ENCODE peak calls at places on chromosomes 7 and 10, in nine cellular contexts. H, V, Y, S, N, K, O, R and U are unnamed samples. For H3K4me1, the result is how much of the 10 kb centered on the place peaks cover.

GRCh38 chr7:127891854-127892438 is 139.3 kb downstream of the LRRC4 start:
- DNase-seq in Y (no peak), R (no peak), O (no peak), S (no peak), H (no peak), N (no peak), K (no peak), V (no peak), U (no peak)

GRCh38 chr10:5616046-5616445 is 50.3 kb downstream of the ASB13 start:
- DNase-seq in O (no peak), N (no peak), V (no peak), S (no peak), H (no peak), K (no peak), Y (no peak), R (no peak), U (no peak)

GRCh38 chr7:131372554-131372953 is 44.9 kb downstream of the MKLN1 start:
- DNase-seq in Y (no peak), S (no peak), O (no peak), H (no peak), R (peak), K (no peak), N (no peak), V (no peak), U (no peak)

GRCh38 chr10:104080762-104081161 is 4.9 kb downstream of the COL17A1 start:
- DNase-seq in H (no peak), V (peak), R (peak), N (no peak), S (no peak), O (no peak), K (no peak), Y (no peak), U (no peak)

GRCh38 chr7:102982235-102982634 is 69.4 kb downstream of the LRRC17 start:
- DNase-seq in N (no peak), Y (no peak), O (no peak), S (no peak), H (no peak), V (no peak), R (no peak), K (no peak), U (no peak)

GRCh38 chr7:79353720-79354468 is 99.6 kb downstream of the MAGI2 start:
- DNase-seq in Y (peak), O (no peak), H (no peak), R (no peak), V (no peak), S (no peak), K (no peak), N (no peak), U (no peak)

GRCh38 chr7:18330563-18330962 is 165.0 kb upstream of the HDAC9 start:
- DNase-seq in H (no peak), R (no peak), N (no peak), V (no peak), S (no peak), O (no peak), K (no peak), Y (no peak), U (no peak)

GRCh38 chr7:69204936-69205335 is 393.3 kb upstream of the AUTS2 start:
- DNase-seq in R (no peak), K (no peak), N (no peak), S (no peak), H (no peak), V (no peak), O (no peak), Y (no peak), U (no peak)

GRCh38 chr10:120824864-120825263 is 26.3 kb upstream of the WDR11 start:
- DNase-seq in O (no peak), K (no peak), R (peak), N (no peak), S (no peak), H (peak), Y (no peak), V (no peak), U (no peak)

GRCh38 chr7:88116395-88116794 is 103.4 kb downstream of the SRI start:
- DNase-seq in V (no peak), S (no peak), N (no peak), O (no peak), Y (no peak), R (no peak), K (no peak), H (no peak), U (no peak)

GRCh38 chr10:6674282-6674681 is 94.2 kb upstream of the PRKCQ start:
- DNase-seq in Y (no peak), V (no peak), O (no peak), S (no peak), K (no peak), H (no peak), R (no peak), N (no peak), U (no peak)

GRCh38 chr10:71218046-71218832 is 5.9 kb downstream of the UNC5B start:
- DNase-seq in O (peak), V (peak), K (no peak), R (no peak), N (no peak), H (no peak), S (no peak), Y (peak), U (no peak)

GRCh38 chr10:22086730-22087364 is 83.3 kb upstream of the DNAJC1 start:
- DNase-seq in H (peak), V (peak), S (peak), K (peak), Y (peak), N (peak), O (peak), R (peak), U (peak)

GRCh38 chr10:121681171-121681752 is 83.0 kb upstream of the FGFR2 start:
- DNase-seq in N (no peak), H (no peak), O (no peak), S (no peak), Y (no peak), K (no peak), V (no peak), R (no peak), U (no peak)

GRCh38 chr7:50204576-50204975 is 99.9 kb upstream of the IKZF1 start:
- DNase-seq in V (no peak), K (no peak), O (no peak), N (no peak), H (no peak), S (no peak), R (no peak), Y (no peak), U (no peak)

GRCh38 chr7:159007308-159008054 is 137.2 kb downstream of the VIPR2 start:
- DNase-seq in K (no peak), H (no peak), R (no peak), S (no peak), Y (no peak), N (no peak), O (no peak), V (no peak), U (no peak)

GRCh38 chr7:104552102-104552501 is 223.7 kb downstream of the LHFPL3 start:
- DNase-seq in S (no peak), N (peak), K (peak), H (peak), O (peak), R (peak), Y (no peak), V (peak), U (no peak)

GRCh38 chr7:33933611-33934281 is 28.4 kb downstream of the BMPER start:
- DNase-seq in H (no peak), K (no peak), S (no peak), N (no peak), Y (no peak), R (no peak), O (no peak), V (peak), U (no peak)

GRCh38 chr10:30233186-30233958 is 115.7 kb downstream of the MTPAP start:
- DNase-seq in Y (no peak), V (peak), H (no peak), O (no peak), R (no peak), N (no peak), K (no peak), S (no peak), U (no peak)

GRCh38 chr10:132115736-132116135 is 50.0 kb downstream of the JAKMIP3 start:
- DNase-seq in N (no peak), O (no peak), S (no peak), R (no peak), Y (peak), H (no peak), K (peak), V (peak), U (no peak)

GRCh38 chr7:143458263-143458662 is 15.0 kb downstream of the TAS2R60 start:
- DNase-seq in O (no peak), N (no peak), R (no peak), H (no peak), Y (no peak), V (peak), S (no peak), K (no peak), U (no peak)

GRCh38 chr7:98398567-98399372 is 2.1 kb downstream of the BAIAP2L1 start:
- DNase-seq in K (no peak), Y (no peak), O (no peak), H (no peak), S (no peak), V (no peak), R (peak), N (no peak), U (no peak)

GRCh38 chr7:120874016-120874415 is 16.1 kb upstream of the TSPAN12 start:
- DNase-seq in H (no peak), K (no peak), S (no peak), Y (no peak), V (no peak), O (no peak), N (no peak), R (no peak), U (no peak)
- TF ChIP-seq CTCF in H (no peak), K (no peak), S (no peak), Y (no peak), V (no peak), O (no peak), N (no peak), R (no peak), U (no peak)

GRCh38 chr10:124732931-124733536 is 11.1 kb downstream of the FAM53B start:
- DNase-seq in N (peak), K (peak), Y (peak), H (peak), V (peak), S (peak), R (no peak), O (peak), U (peak)

GRCh38 chr10:124731551-124731950 is 12.6 kb downstream of the FAM53B start:
- DNase-seq in R (no peak), V (no peak), H (peak), Y (peak), K (no peak), O (no peak), S (peak), N (no peak), U (no peak)

GRCh38 chr10:124734311-124735166 is 9.6 kb downstream of the FAM53B start:
- DNase-seq in R (no peak), K (no peak), O (no peak), N (no peak), V (no peak), H (no peak), S (no peak), Y (peak), U (no peak)

GRCh38 chr10:124735491-124736286 is 8.5 kb downstream of the FAM53B start:
- DNase-seq in V (no peak), O (no peak), H (no peak), K (no peak), R (no peak), N (peak), S (no peak), Y (peak), U (peak)

DNA sequence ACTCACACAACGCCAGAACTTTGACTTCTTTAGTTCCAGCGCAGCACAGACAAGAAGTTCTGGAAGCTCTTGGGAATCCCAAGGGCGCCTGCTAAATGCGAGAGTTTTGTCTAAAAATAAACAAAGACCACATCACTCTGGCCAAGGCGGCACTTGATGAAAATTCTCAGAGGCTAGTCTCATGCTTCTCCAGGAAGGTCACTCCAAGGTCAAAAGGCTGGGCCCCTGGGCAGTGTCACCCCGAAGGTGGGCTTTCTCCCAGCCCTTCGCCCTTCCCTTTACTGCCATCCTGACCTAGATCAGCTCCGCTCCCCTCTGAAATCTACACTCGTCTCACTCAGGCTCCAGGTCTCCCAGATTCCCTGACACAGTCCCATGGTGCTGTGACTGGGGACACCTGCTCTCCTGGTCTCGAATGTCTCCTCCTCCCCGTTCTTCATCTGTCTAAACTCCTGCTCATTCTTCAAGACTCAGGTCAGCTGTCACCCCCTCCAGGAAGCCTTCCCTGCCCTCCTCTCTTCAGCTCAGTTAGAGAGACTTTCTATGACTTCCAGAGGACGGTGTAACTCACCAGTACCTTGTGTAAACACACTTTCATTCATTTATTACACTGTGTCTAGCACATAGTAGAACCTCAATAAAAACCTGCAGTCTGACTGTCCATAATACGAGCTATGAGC is 10.5 kb downstream of the FAM53B start:
- DNase-seq in K (no peak), R (no peak), O (no peak), V (no peak), Y (peak), H (no peak), S (no peak), N (no peak), U (no peak)
- H3K4me3 ChIP-seq in K (peak), R (no peak), O (no peak), V (no peak), Y (no peak), H (no peak), S (no peak), N (no peak), U (peak)

GRCh38 chr7:6646380-6646950 is 9.3 kb downstream of the ZNF316 start:
- DNase-seq in K (no peak), Y (no peak), O (no peak), R (no peak), S (no peak), N (no peak), H (no peak), V (no peak), U (no peak)

GRCh38 chr7:6648066-6648814 is 11.1 kb downstream of the ZNF316 start:
- DNase-seq in Y (no peak), N (no peak), K (no peak), S (peak), R (no peak), H (no peak), V (no peak), O (no peak), U (no peak)

GRCh38 chr7:6647541-6647940 is 10.4 kb downstream of the ZNF316 start:
- DNase-seq in Y (no peak), K (no peak), S (no peak), N (no peak), O (no peak), H (no peak), V (no peak), R (no peak), U (no peak)

GRCh38 chr7:6648815-6649104 is 11.6 kb downstream of the ZNF316 start:
- DNase-seq in V (no peak), R (no peak), Y (no peak), N (no peak), O (no peak), H (no peak), S (peak), K (no peak), U (no peak)

DNA sequence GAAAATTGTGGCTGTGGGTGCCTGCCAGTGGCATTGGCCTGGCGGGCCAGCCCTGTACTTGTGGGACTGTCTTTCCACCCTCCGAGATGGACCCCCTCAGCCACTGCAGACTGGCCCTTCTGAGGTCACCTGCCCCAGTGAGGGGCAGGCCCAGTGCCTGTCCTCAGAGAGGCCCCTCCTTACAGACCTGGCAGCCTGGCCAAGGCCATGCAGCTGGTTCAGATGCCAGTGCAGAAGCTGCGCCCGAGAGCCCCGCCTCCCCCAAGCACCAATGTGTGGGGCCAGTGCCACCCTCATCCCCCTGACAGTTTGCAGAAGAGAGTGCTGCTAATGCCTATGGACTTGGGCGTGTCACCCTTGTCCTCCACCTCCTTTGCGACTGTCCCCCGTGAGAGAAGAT is 10.0 kb downstream of the ZNF316 start:
- DNase-seq in Y (no peak), V (no peak), K (no peak), O (no peak), N (no peak), H (no peak), S (no peak), R (no peak), U (no peak)
- H3K4me1 ChIP-seq in Y (under half), V (under half), K (under half), O (under half), N (under half), H (under half), S (under half), R (under half), U (under half)

GRCh38 chr7:47195641-47196040 is 386.3 kb downstream of the TNS3 start:
- DNase-seq in N (no peak), S (no peak), R (peak), Y (no peak), H (no peak), V (no peak), O (no peak), K (no peak), U (no peak)
- TF ChIP-seq CTCF in N (no peak), S (no peak), R (peak), Y (peak), H (no peak), V (no peak), O (no peak), K (peak), U (peak)

GRCh38 chr10:118307768-118308347 is 34.3 kb downstream of the FAM204A start:
- DNase-seq in H (no peak), S (no peak), Y (no peak), O (no peak), N (no peak), K (no peak), V (no peak), R (no peak), U (no peak)

GRCh38 chr10:118310822-118311221 is 31.3 kb downstream of the FAM204A start:
- DNase-seq in R (no peak), O (no peak), K (no peak), H (no peak), S (no peak), V (peak), Y (no peak), N (no peak), U (no peak)

GRCh38 chr10:118307237-118307636 is 34.9 kb downstream of the FAM204A start:
- DNase-seq in H (no peak), S (no peak), N (no peak), V (no peak), K (no peak), R (no peak), Y (no peak), O (no peak), U (no peak)

GRCh38 chr10:118309911-118310310 is 32.2 kb downstream of the FAM204A start:
- DNase-seq in K (no peak), N (no peak), S (no peak), O (no peak), R (no peak), V (no peak), Y (no peak), H (no peak), U (no peak)

DNA sequence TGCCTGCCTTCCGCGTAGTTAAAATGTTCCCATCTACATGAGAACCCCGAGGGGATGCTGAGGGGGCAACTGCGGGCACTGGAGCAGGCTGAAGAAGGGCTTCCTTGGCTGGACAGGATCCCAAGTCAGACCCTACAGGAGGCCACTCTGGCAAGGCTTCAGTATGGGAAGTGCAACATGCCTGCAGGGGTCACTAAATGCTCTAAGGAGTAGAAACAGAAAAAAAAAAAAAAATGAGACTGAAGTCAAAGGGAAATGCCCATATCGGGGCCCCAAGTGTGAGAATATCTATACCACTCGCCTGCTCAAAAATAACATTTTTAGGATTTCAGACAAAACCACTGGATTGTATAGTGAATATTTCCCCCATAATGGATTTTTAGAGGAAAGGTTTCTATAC is 33.5 kb downstream of the FAM204A start:
- DNase-seq in O (no peak), S (no peak), V (no peak), Y (no peak), R (peak), H (no peak), K (no peak), N (no peak), U (no peak)
- H3K4me3 ChIP-seq in O (no peak), S (no peak), V (no peak), Y (no peak), R (no peak), H (no peak), K (no peak), N (no peak), U (no peak)